ENCODE peak calls at places on chromosome X, in seven cellular contexts. I is HCT116, H is K562, Z is A549, X is GM12878, B is H1, R is HepG2. C is an unnamed sample.

GRCh38 chrX:3134316-3134715 is 93.0 kb downstream of the ARSF start:
- DNase-seq in X (no peak), Z (no peak), R (no peak), B (no peak), H (no peak), I (no peak), C (peak)

GRCh38 chrX:54807524-54808108 is at the start of gene MAGED2:
- DNase-seq in B (no peak), H (peak), X (no peak), I (no peak), Z (no peak), R (no peak), C (peak)

GRCh38 chrX:18436017-18436416 is 10.6 kb downstream of the CDKL5 start:
- DNase-seq in R (no peak), X (no peak), I (no peak), H (no peak), B (no peak), Z (no peak), C (no peak)

GRCh38 chrX:71536285-71536684 is 3.4 kb downstream of the OGT start:
- DNase-seq in X (no peak), Z (no peak), I (no peak), B (no peak), H (no peak), R (no peak), C (no peak)

GRCh38 chrX:2703991-2704369 is 12.9 kb downstream of the CD99 start:
- DNase-seq in Z (no peak), I (no peak), R (no peak), B (no peak), X (no peak), H (no peak), C (no peak)

GRCh38 chrX:20252392-20253231 is 14.1 kb downstream of the RPS6KA3 start:
- DNase-seq in X (no peak), H (peak), Z (peak), I (peak), B (peak), R (peak), C (peak)

GRCh38 chrX:45421806-45422205 is 221.1 kb upstream of the DIPK2B start:
- DNase-seq in R (no peak), X (no peak), Z (no peak), I (no peak), B (no peak), H (no peak), C (no peak)

GRCh38 chrX:49999048-49999447 is 76.7 kb downstream of the CLCN5 start:
- DNase-seq in R (no peak), H (no peak), Z (no peak), I (no peak), B (no peak), X (no peak), C (no peak)

GRCh38 chrX:141320801-141321200 is 78.5 kb upstream of the SPANXC start:
- DNase-seq in B (no peak), I (no peak), R (no peak), X (no peak), Z (no peak), H (no peak), C (no peak)

GRCh38 chrX:68490644-68491043 is 8.2 kb upstream of the YIPF6 start:
- DNase-seq in H (peak), X (no peak), B (no peak), Z (peak), R (peak), I (no peak), C (peak)

GRCh38 chrX:39149761-39150160 is 348.5 kb downstream of the MID1IP1 start:
- DNase-seq in I (no peak), R (peak), B (no peak), X (no peak), Z (no peak), H (peak), C (peak)

GRCh38 chrX:2516612-2517011 is 15.8 kb upstream of the DHRSX start:
- DNase-seq in H (no peak), X (peak), B (no peak), R (no peak), I (no peak), Z (no peak), C (no peak)

GRCh38 chrX:129768586-129769466 is 10.9 kb upstream of the SASH3 start:
- DNase-seq in H (no peak), B (no peak), I (no peak), X (no peak), R (peak), Z (no peak), C (no peak)

GRCh38 chrX:56232221-56233082 is at the start of gene KLF8:
- DNase-seq in R (no peak), Z (no peak), H (peak), I (peak), B (no peak), X (no peak), C (no peak)

GRCh38 chrX:11334165-11334564 is 41.0 kb downstream of the AMELX start:
- DNase-seq in B (no peak), H (no peak), R (no peak), Z (no peak), I (no peak), X (no peak), C (peak)

GRCh38 chrX:131288188-131288587 is 918 bp downstream of the IGSF1 start:
- DNase-seq in R (no peak), B (no peak), I (no peak), H (no peak), X (no peak), Z (no peak), C (no peak)

GRCh38 chrX:70166601-70167590 is 10.4 kb upstream of the DGAT2L6 start:
- DNase-seq in H (peak), B (no peak), I (peak), R (peak), X (no peak), Z (peak), C (peak)

GRCh38 chrX:154370300-154370881 is 4.0 kb downstream of the FLNA start:
- DNase-seq in Z (no peak), R (no peak), B (no peak), X (no peak), H (no peak), I (no peak), C (no peak)

GRCh38 chrX:153981771-153982533 is 9.4 kb downstream of the TMEM187 start:
- DNase-seq in X (no peak), B (no peak), I (no peak), Z (no peak), H (no peak), R (no peak), C (no peak)

GRCh38 chrX:53544936-53545335 is 110.8 kb upstream of the HSD17B10 start:
- DNase-seq in X (no peak), B (no peak), R (no peak), H (no peak), I (no peak), Z (no peak), C (no peak)

GRCh38 chrX:20829665-20830481 is 544.3 kb upstream of the CNKSR2 start:
- DNase-seq in I (no peak), H (no peak), B (no peak), X (no peak), Z (peak), R (no peak), C (no peak)

GRCh38 chrX:95351089-95351488 is 1333.6 kb upstream of the DIAPH2 start:
- DNase-seq in I (no peak), R (no peak), Z (no peak), B (no peak), H (no peak), X (no peak), C (no peak)

DNA sequence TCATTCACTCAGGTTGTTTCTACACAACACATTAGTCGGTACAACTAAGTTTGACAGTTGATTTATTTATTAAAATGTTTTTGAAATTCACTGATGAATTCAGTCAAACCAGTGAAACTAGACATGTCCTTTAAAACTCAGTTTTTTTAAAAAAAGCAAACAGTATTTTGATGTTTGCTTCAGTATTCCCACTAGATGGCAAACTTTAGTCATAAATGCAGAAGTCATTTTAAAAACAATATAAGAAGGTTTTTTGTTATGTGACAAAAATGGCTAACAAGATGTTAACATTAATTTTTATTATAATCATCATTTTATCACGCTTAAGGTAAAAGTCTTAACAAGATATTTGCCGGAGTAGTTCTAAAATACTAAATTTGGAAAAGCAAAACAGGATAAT is 1337.8 kb upstream of the DIAPH2 start:
- DNase-seq in X (no peak), R (peak), I (no peak), Z (no peak), H (no peak), B (no peak), C (peak)
- TF ChIP-seq CEBPB in X (no peak), R (no peak), I (no peak), Z (no peak), H (no peak), B (no peak), C (no peak)

GRCh38 chrX:51336584-51336983 is 4.0 kb downstream of the NUDT10 start:
- DNase-seq in H (peak), I (peak), R (peak), Z (peak), B (no peak), X (no peak), C (peak)
- TF ChIP-seq CEBPB in H (no peak), I (no peak), R (no peak), Z (no peak), B (no peak), X (no peak), C (no peak)

GRCh38 chrX:136126371-136126770 is 21.0 kb upstream of the FHL1 start:
- DNase-seq in X (no peak), B (no peak), H (no peak), I (no peak), R (no peak), Z (no peak), C (no peak)

GRCh38 chrX:136128743-136129142 is 18.6 kb upstream of the FHL1 start:
- DNase-seq in B (no peak), H (no peak), X (no peak), R (no peak), I (no peak), Z (no peak), C (no peak)

GRCh38 chrX:136126892-136127406 is 20.4 kb upstream of the FHL1 start:
- DNase-seq in R (no peak), B (no peak), I (no peak), Z (no peak), X (no peak), H (no peak), C (peak)

GRCh38 chrX:136130931-136131843 is 16.1 kb upstream of the FHL1 start:
- DNase-seq in R (peak), B (no peak), H (peak), X (no peak), I (peak), Z (peak), C (peak)
- TF ChIP-seq CEBPB in R (no peak), B (no peak), H (peak), X (no peak), I (peak), Z (no peak), C (peak)

DNA sequence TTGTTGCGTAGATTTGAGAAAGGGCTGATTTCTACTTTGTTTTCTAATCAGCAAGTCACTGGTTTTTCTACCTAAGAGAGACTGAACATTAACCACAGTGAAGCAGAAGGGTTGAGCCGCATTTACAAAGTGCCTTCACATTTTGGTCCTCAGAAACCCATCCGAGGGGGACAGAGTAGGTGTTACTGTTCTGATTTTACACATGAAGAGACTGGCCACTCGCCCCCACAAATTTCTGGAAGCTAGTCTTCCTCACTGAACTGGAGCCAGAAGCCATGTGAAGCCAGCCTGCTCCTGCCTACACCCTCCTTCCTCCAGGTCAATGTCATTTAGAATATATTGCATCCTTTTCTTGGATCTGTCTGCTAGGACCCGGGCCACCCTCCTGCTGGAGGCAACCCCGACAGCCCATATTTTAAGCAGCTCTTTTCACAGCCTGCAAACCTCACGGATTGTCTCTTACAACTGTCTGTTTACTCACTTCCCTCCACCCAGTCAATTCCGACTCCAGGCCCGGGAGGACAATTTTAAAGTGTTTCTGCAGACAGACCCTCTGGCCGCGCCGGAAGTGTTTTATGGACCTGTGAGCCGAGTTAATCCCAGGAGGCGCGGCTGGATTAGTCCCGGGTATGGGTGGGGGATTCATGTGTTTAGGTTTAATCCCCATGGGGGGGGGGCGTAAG is 73.2 kb upstream of the BCOR start:
- DNase-seq in Z (no peak), H (peak), B (no peak), X (no peak), R (no peak), I (no peak), C (no peak)
- TF ChIP-seq CEBPB in Z (no peak), H (no peak), B (no peak), X (no peak), R (no peak), I (no peak), C (no peak)

C was measured in IMR-90.